ENCODE peak calls at places on chromosome 2, in six cellular contexts. One of them, this sample, is unnamed.

GRCh38 chr2:172836386-172837200 is 100.9 kb downstream of the RAPGEF4 start:
- DNase-seq in cerebellum: no peak
- DNase-seq in MV-4-11: peak; percentile 27
- DNase-seq in left colon: no peak
- DNase-seq in AG09319: no peak
- DNase-seq in effector memory CD8-positive, alpha-beta T cell: no peak
- DNase-seq in this sample: no peak

GRCh38 chr2:215901796-215902195 is 111.6 kb downstream of the MREG start:
- DNase-seq in effector memory CD8-positive, alpha-beta T cell: no peak
- DNase-seq in cerebellum: no peak
- DNase-seq in left colon: no peak
- DNase-seq in AG09319: no peak
- DNase-seq in MV-4-11: no peak
- DNase-seq in this sample: no peak

GRCh38 chr2:100780203-100781008 is 39.5 kb upstream of the NPAS2 start:
- DNase-seq in effector memory CD8-positive, alpha-beta T cell: no peak
- DNase-seq in left colon: no peak
- DNase-seq in MV-4-11: peak; percentile 63
- DNase-seq in cerebellum: no peak
- DNase-seq in AG09319: no peak
- DNase-seq in this sample: no peak

GRCh38 chr2:233436691-233437438 is 82.6 kb downstream of the DGKD start:
- DNase-seq in left colon: no peak
- DNase-seq in AG09319: no peak
- DNase-seq in cerebellum: no peak
- DNase-seq in effector memory CD8-positive, alpha-beta T cell: no peak
- DNase-seq in MV-4-11: no peak
- DNase-seq in this sample: no peak

GRCh38 chr2:1671916-1672315 is 72.4 kb downstream of the PXDN start:
- DNase-seq in MV-4-11: no peak
- DNase-seq in cerebellum: no peak
- DNase-seq in AG09319: no peak
- DNase-seq in effector memory CD8-positive, alpha-beta T cell: no peak
- DNase-seq in left colon: no peak
- DNase-seq in this sample: no peak

GRCh38 chr2:234267534-234267933 is 217.0 kb downstream of the SPP2 start:
- DNase-seq in MV-4-11: no peak
- DNase-seq in left colon: no peak
- DNase-seq in AG09319: no peak
- DNase-seq in cerebellum: no peak
- DNase-seq in effector memory CD8-positive, alpha-beta T cell: no peak
- DNase-seq in this sample: no peak

GRCh38 chr2:111670776-111671175 is 213.2 kb downstream of the ANAPC1 start:
- DNase-seq in left colon: no peak
- DNase-seq in effector memory CD8-positive, alpha-beta T cell: no peak
- DNase-seq in AG09319: no peak
- DNase-seq in MV-4-11: no peak
- DNase-seq in cerebellum: no peak
- DNase-seq in this sample: no peak

GRCh38 chr2:100184055-100184737 is 41.8 kb upstream of the AFF3 start:
- DNase-seq in effector memory CD8-positive, alpha-beta T cell: no peak
- DNase-seq in MV-4-11: peak; percentile 98
- DNase-seq in left colon: no peak
- DNase-seq in cerebellum: no peak
- DNase-seq in AG09319: no peak
- DNase-seq in this sample: no peak

GRCh38 chr2:74407682-74408081 is 13.7 kb downstream of the C2orf81 start:
- DNase-seq in cerebellum: no peak
- DNase-seq in left colon: no peak
- DNase-seq in effector memory CD8-positive, alpha-beta T cell: no peak
- DNase-seq in AG09319: no peak
- DNase-seq in MV-4-11: no peak
- DNase-seq in this sample: no peak